ENCODE peak calls at places on chromosome 20, in six cellular contexts. V, R, C, L, W and B are unnamed samples.

GRCh38 chr20:34579191-34579661 is 20.7 kb downstream of the MAP1LC3A start:
- DNase-seq in W (peak; percentile 69), R (peak; percentile 56), V (no peak), C (peak; percentile 83), L (no peak), B (peak; percentile 51)

GRCh38 chr20:10927011-10927583 is 253.3 kb upstream of the JAG1 start:
- DNase-seq in L (no peak), V (no peak), R (no peak), C (no peak), W (no peak), B (no peak)

GRCh38 chr20:7392551-7392950 is 547.7 kb downstream of the HAO1 start:
- DNase-seq in R (no peak), L (no peak), W (no peak), V (no peak), C (no peak), B (peak; percentile 68)

GRCh38 chr20:19269737-19270325 is 57.4 kb downstream of the SLC24A3 start:
- DNase-seq in C (no peak), W (no peak), V (no peak), L (no peak), R (no peak), B (no peak)

GRCh38 chr20:13231031-13231752 is 10.1 kb downstream of the ISM1 start:
- DNase-seq in V (no peak), L (peak; percentile 45), W (peak; percentile 19), C (no peak), R (no peak), B (no peak)

GRCh38 chr20:12699374-12700228 is 309.2 kb upstream of the SPTLC3 start:
- DNase-seq in C (peak; percentile 41), V (no peak), W (no peak), R (no peak), L (no peak), B (no peak)

GRCh38 chr20:10603971-10604864 is 69.6 kb downstream of the JAG1 start:
- DNase-seq in W (peak; percentile 86), V (no peak), C (peak; percentile 57), R (peak; percentile 42), L (peak; percentile 88), B (peak; percentile 79)

GRCh38 chr20:24968278-24968677 is 19.2 kb downstream of the CST7 start:
- DNase-seq in R (no peak), L (no peak), V (no peak), W (no peak), C (no peak), B (no peak)

GRCh38 chr20:60057866-60058807 is 99.9 kb downstream of the CDH26 start:
- DNase-seq in C (peak; percentile 40), V (no peak), R (peak; percentile 49), L (no peak), W (no peak), B (peak; percentile 41)

GRCh38 chr20:32527447-32528055 is 57.6 kb downstream of the NOL4L start:
- DNase-seq in R (no peak), C (no peak), V (peak; percentile 60), L (no peak), W (no peak), B (no peak)

GRCh38 chr20:63636752-63637633 is 10.1 kb upstream of the GMEB2 start:
- DNase-seq in C (no peak), L (no peak), R (no peak), V (no peak), W (no peak), B (no peak)

GRCh38 chr20:24936526-24937407 is 12.3 kb upstream of the CST7 start:
- DNase-seq in C (no peak), W (no peak), R (no peak), V (no peak), L (no peak), B (no peak)

GRCh38 chr20:24768226-24768625 is 180.8 kb upstream of the CST7 start:
- DNase-seq in L (no peak), W (no peak), R (no peak), C (peak; percentile 65), V (no peak), B (no peak)

GRCh38 chr20:64069614-64070243 is 6.7 kb downstream of the TCEA2 start:
- DNase-seq in R (no peak), C (no peak), V (no peak), W (no peak), L (no peak), B (no peak)

GRCh38 chr20:32386091-32386490 is 28.0 kb downstream of the ASXL1 start:
- DNase-seq in R (no peak), V (no peak), L (no peak), W (no peak), C (no peak), B (peak; percentile 20)

GRCh38 chr20:39986231-39986904 is 702.7 kb downstream of the MAFB start:
- DNase-seq in V (no peak), R (peak; percentile 57), W (peak; percentile 3), C (peak; percentile 67), L (peak; percentile 13), B (peak; percentile 5)

GRCh38 chr20:25221592-25222460 is 26.1 kb upstream of the PYGB start:
- DNase-seq in V (no peak), L (no peak), W (no peak), C (no peak), R (no peak), B (no peak)

GRCh38 chr20:63325554-63326313 is 32.7 kb downstream of the COL20A1 start:
- DNase-seq in R (no peak), L (no peak), W (no peak), C (no peak), V (no peak), B (no peak)

GRCh38 chr20:51217347-51218045 is 194.6 kb upstream of the KCNG1 start:
- DNase-seq in C (no peak), L (no peak), V (no peak), W (no peak), R (no peak), B (no peak)

GRCh38 chr20:51219544-51219943 is 196.6 kb upstream of the KCNG1 start:
- DNase-seq in R (no peak), C (no peak), L (no peak), W (no peak), V (no peak), B (no peak)

GRCh38 chr20:51221103-51221502 is 198.2 kb upstream of the KCNG1 start:
- DNase-seq in R (no peak), W (no peak), V (no peak), C (no peak), L (no peak), B (no peak)

GRCh38 chr20:51221791-51222408 is 199.0 kb upstream of the KCNG1 start:
- DNase-seq in C (peak; percentile 66), V (no peak), W (no peak), R (no peak), L (peak; percentile 23), B (no peak)

GRCh38 chr20:51220293-51220706 is 197.4 kb upstream of the KCNG1 start:
- DNase-seq in W (peak; percentile 33), R (peak; percentile 22), L (no peak), V (no peak), C (peak; percentile 22), B (no peak)
- TF ChIP-seq CTCF in W (peak; percentile 70), R (peak; percentile 88), L (peak; percentile 98), V (peak; percentile 63), C (peak; percentile 57), B (peak; percentile 81)

GRCh38 chr20:57263127-57263609 is 3.3 kb downstream of the BMP7 start:
- DNase-seq in C (no peak), V (no peak), W (no peak), R (no peak), L (no peak), B (no peak)
- H3K4me3 ChIP-seq in C (no peak overlapping the region), V (no peak overlapping the region), W (no peak overlapping the region), R (no peak overlapping the region), L (no peak overlapping the region), B (no peak overlapping the region)

GRCh38 chr20:21133404-21133803 is 7.5 kb downstream of the KIZ start:
- DNase-seq in W (no peak), R (no peak), L (no peak), V (no peak), C (no peak), B (no peak)

GRCh38 chr20:21127201-21127981 is 1.5 kb downstream of the KIZ start:
- DNase-seq in V (no peak), L (no peak), C (no peak), W (no peak), R (no peak), B (no peak)

GRCh38 chr20:21133917-21134622 is 8.2 kb downstream of the KIZ start:
- DNase-seq in C (no peak), W (no peak), R (no peak), V (no peak), L (no peak), B (no peak)

GRCh38 chr20:21125849-21126840 is at the start of gene KIZ:
- DNase-seq in L (peak; percentile 59), W (peak; percentile 97), R (peak; percentile 97), C (peak; percentile 99), V (peak; percentile 99), B (peak; percentile 85)

GRCh38 chr20:21129861-21130260 is 4.0 kb downstream of the KIZ start:
- DNase-seq in C (no peak), W (no peak), R (no peak), L (no peak), V (no peak), B (no peak)
- TF ChIP-seq CTCF in C (no peak), W (no peak), R (no peak), L (peak; percentile 5), V (no peak), B (no peak)

GRCh38 chr20:44584103-44584690 is 1.8 kb downstream of the PKIG start:
- DNase-seq in C (no peak), W (no peak), R (no peak), V (no peak), L (no peak), B (no peak)

GRCh38 chr20:44589522-44589921 is 7.1 kb downstream of the PKIG start:
- DNase-seq in R (no peak), C (no peak), V (no peak), W (no peak), L (no peak), B (no peak)

GRCh38 chr20:44585042-44585968 is 2.9 kb downstream of the PKIG start:
- DNase-seq in L (no peak), W (no peak), C (no peak), R (no peak), V (no peak), B (no peak)

GRCh38 chr20:44586289-44586911 is 4.0 kb downstream of the PKIG start:
- DNase-seq in R (no peak), C (no peak), W (no peak), V (no peak), L (no peak), B (no peak)

DNA sequence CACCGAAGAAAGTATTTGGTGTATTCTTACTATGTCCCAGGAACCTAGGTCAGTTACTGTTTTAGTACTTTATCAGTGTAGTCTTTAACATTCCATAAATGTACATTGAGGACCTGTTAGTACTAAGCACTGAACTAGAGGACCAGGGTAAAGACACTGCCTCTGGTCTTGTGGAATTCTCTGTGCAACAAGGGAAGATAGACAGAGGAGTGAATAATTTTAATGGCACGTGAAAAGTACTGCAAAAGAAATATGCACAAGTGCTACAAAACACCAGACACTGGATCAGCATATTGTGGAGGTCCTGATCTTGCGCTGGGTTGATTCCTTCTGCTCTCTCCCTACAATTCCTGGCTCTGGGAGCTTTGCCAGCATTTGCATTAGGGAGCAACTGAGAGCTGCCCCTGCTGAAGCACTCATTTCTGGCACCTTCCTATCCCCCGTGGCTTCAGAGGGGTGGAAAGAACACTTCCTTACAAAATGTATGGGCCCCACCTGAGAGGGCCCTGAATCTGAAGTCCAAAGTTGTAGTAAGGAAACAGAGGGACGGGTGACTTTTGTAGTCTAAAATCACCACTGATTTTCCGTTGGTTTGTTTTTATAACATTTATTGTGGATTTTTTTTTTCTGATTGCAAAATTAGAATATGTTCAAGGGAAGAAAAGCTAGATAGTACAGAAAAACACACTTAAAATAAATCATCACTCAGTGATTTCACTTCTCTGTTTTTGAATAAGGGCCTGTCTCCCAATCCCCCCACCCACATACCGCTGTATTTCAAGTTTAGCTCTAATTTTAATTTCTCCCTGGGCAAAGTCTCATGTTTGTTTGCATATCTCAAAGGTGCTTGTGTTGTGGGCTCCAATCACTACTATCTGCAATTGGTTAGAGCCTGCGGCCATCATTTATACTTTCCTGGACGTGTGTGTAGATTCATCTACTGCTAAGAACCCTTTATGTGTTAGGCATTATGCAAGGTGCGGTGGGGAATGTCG is 4.9 kb downstream of the PKIG start:
- DNase-seq in C (no peak), V (no peak), W (no peak), R (no peak), L (no peak), B (no peak)
- H3K4me3 ChIP-seq in C (no peak overlapping the region), V (no peak overlapping the region), W (no peak overlapping the region), R (peak overlapping the region; percentile 65), L (no peak overlapping the region), B (no peak overlapping the region)